ENCODE peak calls at places on chromosomes 16 and 17, in six cellular contexts. A is A549, F is thoracic aorta, W is transverse colon, K is heart left ventricle, Z is left ventricle myocardium inferior. X is an unnamed sample.

GRCh38 chr16:49520684-49521083 is 147.1 kb downstream of the C16orf78 start:
- DNase-seq in W (no peak), K (no peak), F (no peak), A (no peak), Z (no peak), X (peak; percentile 17)

GRCh38 chr17:73522107-73522506 is 122.1 kb downstream of the SDK2 start:
- DNase-seq in W (no peak), F (no peak), K (no peak), A (no peak), Z (no peak), X (no peak)

GRCh38 chr16:4947722-4948503 is 10.2 kb upstream of the SEC14L5 start:
- DNase-seq in F (no peak), W (no peak), Z (no peak), A (no peak), K (no peak), X (no peak)

GRCh38 chr17:11996722-11997146 is 541 bp downstream of the ZNF18 start:
- DNase-seq in A (peak; percentile 59), W (peak; percentile 55), K (no peak), Z (no peak), F (peak; percentile 12), X (no peak)

GRCh38 chr17:53150101-53150698 is 672.5 kb upstream of the KIF2B start:
- DNase-seq in K (no peak), F (no peak), W (no peak), Z (no peak), A (no peak), X (no peak)

GRCh38 chr17:80005360-80006338 is 30.0 kb downstream of the TBC1D16 start:
- DNase-seq in K (peak; percentile 48), F (no peak), A (peak; percentile 97), W (peak; percentile 44), Z (no peak), X (peak; percentile 66)

GRCh38 chr17:77591231-77591785 is 367.2 kb upstream of the TNRC6C start:
- DNase-seq in Z (no peak), A (no peak), F (no peak), K (no peak), W (peak; percentile 44), X (peak; percentile 49)

GRCh38 chr16:80527297-80527696 is 13.5 kb upstream of the DYNLRB2 start:
- DNase-seq in A (no peak), Z (no peak), F (no peak), W (peak; percentile 12), K (no peak), X (no peak)

GRCh38 chr16:9159839-9160550 is 68.6 kb downstream of the HAPSTR1 start:
- DNase-seq in F (no peak), Z (peak; percentile 33), A (peak; percentile 62), W (peak; percentile 63), K (no peak), X (peak; percentile 78)

GRCh38 chr16:84673203-84673535 is 24.9 kb downstream of the KLHL36 start:
- DNase-seq in A (no peak), F (no peak), Z (no peak), K (no peak), W (no peak), X (no peak)

GRCh38 chr16:89314357-89314756 is 96.9 kb downstream of the ZNF778 start:
- DNase-seq in F (no peak), K (no peak), A (no peak), Z (no peak), W (no peak), X (no peak)

GRCh38 chr16:67206838-67207115 is 7.8 kb downstream of the ELMO3 start:
- DNase-seq in Z (no peak), F (no peak), W (no peak), K (no peak), A (no peak), X (no peak)

GRCh38 chr16:67236551-67237395 is 9.8 kb downstream of the TMEM208 start:
- DNase-seq in A (peak; percentile 75), K (no peak), W (peak; percentile 41), Z (no peak), F (no peak), X (peak; percentile 72)

GRCh38 chr16:4656221-4656620 is 31.6 kb downstream of the MGRN1 start:
- DNase-seq in K (no peak), F (no peak), Z (no peak), A (no peak), W (no peak), X (no peak)

GRCh38 chr17:65101371-65101770 is 35.8 kb upstream of the RGS9 start:
- DNase-seq in W (no peak), K (no peak), F (no peak), A (no peak), Z (no peak), X (no peak)

GRCh38 chr17:57062865-57063264 is 22.2 kb upstream of the AKAP1 start:
- DNase-seq in A (no peak), F (no peak), Z (no peak), W (no peak), K (no peak), X (no peak)

GRCh38 chr17:16419074-16419928 is 3.9 kb downstream of the TRPV2 start:
- DNase-seq in W (no peak), F (no peak), A (peak; percentile 84), Z (no peak), K (no peak), X (no peak)

GRCh38 chr16:85593503-85594195 is 19.5 kb upstream of the GSE1 start:
- DNase-seq in K (no peak), Z (no peak), A (no peak), F (no peak), W (no peak), X (no peak)

GRCh38 chr17:78026381-78026780 is 67.9 kb downstream of the TNRC6C start:
- DNase-seq in A (no peak), F (no peak), K (no peak), Z (no peak), W (no peak), X (no peak)

GRCh38 chr17:17546399-17547185 is 44.9 kb downstream of the PEMT start:
- DNase-seq in F (no peak), K (no peak), Z (peak; percentile 9), A (no peak), W (no peak), X (no peak)

GRCh38 chr17:72560303-72561247 is 439.8 kb downstream of the SOX9 start:
- DNase-seq in W (peak; percentile 81), K (no peak), Z (no peak), A (peak; percentile 95), F (no peak), X (peak; percentile 86)

GRCh38 chr17:29451338-29451737 is 61.2 kb downstream of the TAOK1 start:
- DNase-seq in K (no peak), Z (no peak), F (no peak), A (no peak), W (no peak), X (no peak)

GRCh38 chr16:89546781-89547180 is 13.7 kb upstream of the RPL13 start:
- DNase-seq in F (no peak), A (no peak), Z (no peak), W (no peak), K (no peak), X (no peak)

GRCh38 chr16:50210266-50211038 is 55.9 kb upstream of the ADCY7 start:
- DNase-seq in Z (peak; percentile 80), A (peak; percentile 52), K (peak; percentile 81), F (no peak), W (peak; percentile 82), X (peak; percentile 80)

GRCh38 chr17:5846001-5846400 is 224.2 kb upstream of the WSCD1 start:
- DNase-seq in A (no peak), W (no peak), F (no peak), Z (no peak), K (no peak), X (no peak)

GRCh38 chr17:31859487-31860008 is 504 bp upstream of the COPRS start:
- DNase-seq in W (no peak), Z (no peak), F (no peak), A (no peak), K (no peak), X (no peak)

GRCh38 chr16:53745753-53746258 is 41.9 kb downstream of the FTO start:
- DNase-seq in W (no peak), F (no peak), K (no peak), Z (no peak), A (no peak), X (no peak)
- TF ChIP-seq CTCF in W (peak; percentile 34), F (no peak), K (no peak), Z (no peak), A (no peak), X (no peak)

GRCh38 chr17:7262192-7263070 is at the start of gene CLDN7:
- DNase-seq in A (no peak), Z (no peak), W (peak; percentile 94), K (no peak), F (no peak), X (peak; percentile 94)

GRCh38 chr17:7261377-7262191 is 694 bp downstream of the CLDN7 start:
- DNase-seq in Z (no peak), W (no peak), F (no peak), A (no peak), K (no peak), X (peak; percentile 30)

GRCh38 chr17:7263071-7263800 is 958 bp upstream of the CLDN7 start:
- DNase-seq in K (no peak), F (no peak), Z (no peak), A (no peak), W (peak; percentile 95), X (peak; percentile 93)

GRCh38 chr17:7263801-7264078 is 1.5 kb upstream of the CLDN7 start:
- DNase-seq in K (no peak), F (no peak), A (no peak), W (peak; percentile 76), Z (no peak), X (peak; percentile 81)

DNA sequence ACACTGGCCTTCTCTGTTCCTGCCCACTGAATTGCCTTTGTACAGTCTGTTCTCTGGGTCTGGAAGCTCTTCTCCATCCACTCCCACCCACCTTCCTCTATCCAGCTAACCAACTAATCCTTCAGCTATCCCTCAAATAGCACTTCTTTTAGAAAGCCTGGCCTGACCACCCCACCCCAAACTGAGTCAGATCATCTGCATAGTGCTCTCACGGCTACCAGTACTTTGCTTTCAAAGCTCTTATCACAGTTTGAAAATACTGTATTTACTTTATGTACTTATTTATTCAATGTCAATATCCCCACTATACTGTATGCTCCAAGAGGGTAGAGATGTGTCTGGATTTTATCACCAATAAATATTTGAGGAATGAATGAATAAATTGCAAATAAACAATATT is 4.5 kb upstream of the CLDN7 start:
- DNase-seq in W (no peak), A (no peak), F (no peak), K (no peak), Z (no peak), X (no peak)
- H3K4me1 ChIP-seq in W (peaks cover 59% of the 10 kb centered on the region), A (peaks cover 46% of the 10 kb centered on the region), F (peaks cover 4% of the 10 kb centered on the region), K (peaks cover 19% of the 10 kb centered on the region), Z (peaks cover 19% of the 10 kb centered on the region), X (peaks cover 18% of the 10 kb centered on the region)

GRCh38 chr17:75824591-75825518 is 19.3 kb downstream of the UNC13D start:
- DNase-seq in K (no peak), Z (no peak), A (no peak), F (no peak), W (no peak), X (no peak)
- H3K4me3 ChIP-seq in K (no peak overlapping the region), Z (no peak overlapping the region), A (no peak overlapping the region), F (no peak overlapping the region), W (no peak overlapping the region), X (no peak overlapping the region)

GRCh38 chr17:222172-222571 is 40.7 kb upstream of the DOC2B start:
- DNase-seq in F (no peak), A (no peak), K (no peak), W (peak; percentile 5), Z (peak; percentile 29), X (peak; percentile 8)
- TF ChIP-seq CTCF in F (no peak), A (no peak), K (no peak), W (no peak), Z (no peak), X (no peak)

X was measured in mucosa of descending colon.